ENCODE peak calls at places on chromosome 10, in five cellular contexts. Y is A549, L is upper lobe of left lung, O is suprapubic skin, D is ovary. U is an unnamed sample.
A peak's percentile ranks its signal among the peaks of the same experiment; 100 is the strongest.

GRCh38 chr10:133162910-133163856 is 3.2 kb downstream of the KNDC1 start:
- DNase-seq in Y (no peak), L (no peak), O (no peak), D (no peak), U (no peak)

GRCh38 chr10:119045561-119045960 is 16.0 kb downstream of the NANOS1 start:
- DNase-seq in Y (no peak), L (no peak), O (no peak), D (no peak), U (no peak)

GRCh38 chr10:93186631-93187030 is 112.9 kb downstream of the CYP26A1 start:
- DNase-seq in Y (no peak), L (no peak), O (no peak), D (no peak), U (no peak)

GRCh38 chr10:43868952-43869351 is 220.3 kb upstream of the ZNF32 start:
- DNase-seq in Y (no peak), L (no peak), O (no peak), D (no peak), U (no peak)

GRCh38 chr10:118748041-118748440 is 6.7 kb downstream of the CACUL1 start:
- DNase-seq in Y (no peak), L (no peak), O (no peak), D (no peak), U (no peak)

GRCh38 chr10:52599586-52600200 is 172.9 kb downstream of the MBL2 start:
- DNase-seq in Y (no peak), L (no peak), O (no peak), D (no peak), U (no peak)

GRCh38 chr10:88372881-88373592 is 210.1 kb downstream of the RNLS start:
- DNase-seq in Y (no peak), L (no peak), O (no peak), D (no peak), U (no peak)

GRCh38 chr10:89095701-89096391 is 105.2 kb downstream of the FAS start:
- DNase-seq in Y (no peak), L (no peak), O (no peak), D (no peak), U (no peak)

GRCh38 chr10:117462424-117462792 is 80.1 kb upstream of the EMX2 start:
- DNase-seq in Y (no peak), L (peak; percentile 22), O (no peak), D (no peak), U (peak; percentile 17)

GRCh38 chr10:50623299-50624153 is at the start of gene SGMS1:
- DNase-seq in Y (peak; percentile 86), L (peak; percentile 87), O (peak; percentile 91), D (peak; percentile 86), U (peak; percentile 88)

GRCh38 chr10:118802126-118802793 is 47.5 kb upstream of the CACUL1 start:
- DNase-seq in Y (no peak), L (no peak), O (no peak), D (no peak), U (no peak)

GRCh38 chr10:103232772-103233488 is 12.8 kb upstream of the RPEL1 start:
- DNase-seq in Y (peak; percentile 79), L (peak; percentile 44), O (no peak), D (no peak), U (no peak)

GRCh38 chr10:19683965-19684364 is 132.3 kb upstream of the PLXDC2 start:
- DNase-seq in Y (no peak), L (no peak), O (no peak), D (no peak), U (no peak)

GRCh38 chr10:89476676-89477075 is 58.7 kb downstream of the SLC16A12 start:
- DNase-seq in Y (peak; percentile 14), L (peak; percentile 75), O (no peak), D (no peak), U (no peak)

GRCh38 chr10:102759497-102760210 is 15.9 kb downstream of the WBP1L start:
- DNase-seq in Y (no peak), L (no peak), O (no peak), D (no peak), U (no peak)

GRCh38 chr10:100560248-100560647 is 24.5 kb downstream of the HIF1AN start:
- DNase-seq in Y (no peak), L (no peak), O (no peak), D (no peak), U (no peak)

GRCh38 chr10:63628526-63629362 is 107.5 kb downstream of the REEP3 start:
- DNase-seq in Y (no peak), L (peak; percentile 74), O (peak; percentile 73), D (peak; percentile 35), U (peak; percentile 68)

GRCh38 chr10:109456566-109457361 is 466.5 kb downstream of the XPNPEP1 start:
- DNase-seq in Y (no peak), L (no peak), O (no peak), D (no peak), U (no peak)

GRCh38 chr10:69572159-69573055 is 815 bp downstream of the NEUROG3 start:
- DNase-seq in Y (no peak), L (no peak), O (no peak), D (no peak), U (no peak)

GRCh38 chr10:13056461-13057077 is 43.4 kb upstream of the OPTN start:
- DNase-seq in Y (peak; percentile 23), L (no peak), O (no peak), D (peak; percentile 29), U (no peak)

GRCh38 chr10:87054373-87055295 is 34.5 kb downstream of the FAM25A start:
- DNase-seq in Y (no peak), L (no peak), O (no peak), D (no peak), U (no peak)

GRCh38 chr10:22103701-22104100 is 100.2 kb upstream of the DNAJC1 start:
- DNase-seq in Y (peak; percentile 14), L (no peak), O (no peak), D (no peak), U (no peak)

GRCh38 chr10:70557086-70557845 is 45.3 kb downstream of the PRF1 start:
- DNase-seq in Y (no peak), L (no peak), O (no peak), D (no peak), U (no peak)

GRCh38 chr10:132532784-132533560 is 4.6 kb upstream of the INPP5A start:
- DNase-seq in Y (peak; percentile 32), L (no peak), O (peak; percentile 25), D (peak; percentile 13), U (no peak)

GRCh38 chr10:29056729-29057128 is 232.1 kb upstream of the LYZL1 start:
- DNase-seq in Y (no peak), L (no peak), O (no peak), D (no peak), U (no peak)

GRCh38 chr10:100888957-100889356 is 23.8 kb upstream of the SLF2 start:
- DNase-seq in Y (peak; percentile 21), L (no peak), O (peak; percentile 18), D (no peak), U (no peak)

GRCh38 chr10:26216577-26216948 is at the start of gene GAD2:
- DNase-seq in Y (no peak), L (no peak), O (no peak), D (no peak), U (no peak)

GRCh38 chr10:14302035-14302434 is 28.7 kb downstream of the FRMD4A start:
- DNase-seq in Y (no peak), L (no peak), O (no peak), D (no peak), U (no peak)

GRCh38 chr10:87705339-87705738 is 45.7 kb downstream of the PAPSS2 start:
- DNase-seq in Y (peak; percentile 41), L (no peak), O (no peak), D (no peak), U (no peak)

GRCh38 chr10:91976324-91977051 is 52.9 kb downstream of the BTAF1 start:
- DNase-seq in Y (no peak), L (no peak), O (no peak), D (no peak), U (no peak)

GRCh38 chr10:87913170-87913921 is 49.9 kb downstream of the PTEN start:
- DNase-seq in Y (no peak), L (no peak), O (no peak), D (no peak), U (no peak)

GRCh38 chr10:34524369-34525091 is 290.6 kb downstream of the PARD3 start:
- DNase-seq in Y (no peak), L (no peak), O (no peak), D (no peak), U (no peak)

GRCh38 chr10:62076872-62077271 is 175.4 kb downstream of the ARID5B start:
- DNase-seq in Y (peak; percentile 79), L (no peak), O (no peak), D (no peak), U (no peak)

GRCh38 chr10:75772153-75772887 is 340.9 kb downstream of the LRMDA start:
- DNase-seq in Y (no peak), L (no peak), O (no peak), D (no peak), U (no peak)
- H3K4me3 ChIP-seq in Y (no peak overlapping the region), L (peak overlapping the region; percentile 42), O (peak overlapping the region; percentile 23), D (peak overlapping the region; percentile 33), U (no peak overlapping the region)

DNA sequence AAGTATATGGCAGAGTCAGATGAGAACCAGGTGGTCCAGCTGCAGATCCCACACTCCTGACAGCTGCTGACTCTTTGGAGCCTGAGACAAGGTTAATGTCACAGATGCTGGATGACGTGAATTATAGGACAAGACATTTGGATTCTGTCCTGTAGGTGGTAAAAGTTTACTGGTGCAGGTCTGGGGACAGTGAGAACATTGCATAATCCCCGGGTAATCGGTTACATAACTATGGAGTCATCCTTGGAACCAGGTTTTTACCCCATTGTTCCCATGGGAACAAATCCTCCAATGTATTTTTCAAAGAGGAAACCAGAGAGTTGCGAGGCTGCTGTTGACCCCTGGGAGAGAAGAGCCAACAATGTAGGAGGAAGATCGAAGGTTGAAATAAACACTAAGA is 27.5 kb upstream of the ZCCHC24 start:
- DNase-seq in Y (no peak), L (no peak), O (no peak), D (no peak), U (no peak)
- H3K9me3 ChIP-seq in Y (no peaks in the 10 kb centered on the region), L (no peaks in the 10 kb centered on the region), O (no peaks in the 10 kb centered on the region), D (no peaks in the 10 kb centered on the region), U (no peaks in the 10 kb centered on the region)

DNA sequence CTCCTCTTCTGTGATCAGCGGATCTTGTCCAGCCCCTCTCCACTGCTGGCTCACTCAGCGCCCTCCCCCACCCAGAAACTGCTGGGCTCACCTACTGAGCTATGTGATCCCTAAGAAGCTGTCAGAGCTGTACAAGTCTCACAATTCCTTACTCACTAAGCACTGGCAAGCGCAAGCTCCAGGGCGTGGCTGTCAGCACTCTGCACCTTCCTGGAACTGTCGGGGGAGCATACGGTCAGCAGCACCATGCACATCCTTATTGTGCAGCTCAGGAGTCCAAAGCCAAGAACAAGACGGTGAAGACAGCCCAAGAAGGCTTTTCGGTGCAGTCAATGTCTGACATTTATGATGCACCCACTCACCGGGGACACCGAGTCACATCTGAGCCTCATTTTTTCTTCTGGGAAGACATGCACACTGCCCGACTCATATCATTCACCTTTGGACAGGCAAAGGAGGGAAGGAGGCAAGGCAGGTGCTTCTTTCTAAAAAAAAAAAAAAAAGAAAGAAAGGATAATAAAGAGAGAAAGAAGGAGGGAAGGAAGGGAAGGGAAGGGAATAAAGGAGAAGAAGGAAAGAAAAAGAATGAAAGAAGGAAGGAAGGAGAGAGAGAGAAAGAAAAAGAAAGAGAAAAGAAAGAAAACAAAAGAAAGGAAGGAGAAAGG is 56.3 kb downstream of the ASB13 start:
- DNase-seq in Y (peak; percentile 81), L (peak; percentile 58), O (no peak), D (no peak), U (peak; percentile 87)
- TF ChIP-seq EP300 in Y (no peak), L (no peak), O (no peak), D (no peak), U (no peak)

DNA sequence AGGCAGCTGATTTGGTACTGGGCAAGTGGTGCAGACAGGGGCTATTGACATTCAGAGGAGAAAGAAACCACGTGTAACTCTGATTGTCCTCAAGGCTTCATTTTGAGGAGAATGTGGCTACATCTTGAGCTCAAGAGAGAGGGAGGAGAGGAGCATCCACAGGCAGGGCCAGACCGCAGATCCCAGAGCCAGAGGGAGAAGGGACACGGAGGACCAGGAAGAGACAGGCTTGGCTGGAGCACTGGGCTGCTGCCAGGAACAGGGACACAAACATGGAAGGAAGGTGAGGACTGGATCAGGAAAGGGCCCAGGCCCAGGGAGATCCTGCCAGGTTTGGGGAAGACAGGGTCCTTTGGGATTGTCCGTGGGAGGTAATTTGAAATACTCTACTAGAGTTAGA is 158.3 kb downstream of the GPAM start:
- DNase-seq in Y (no peak), L (no peak), O (no peak), D (no peak), U (no peak)
- H3K4me3 ChIP-seq in Y (no peak overlapping the region), L (no peak overlapping the region), O (no peak overlapping the region), D (no peak overlapping the region), U (no peak overlapping the region)